ENCODE peak calls at places on chromosome 12, in six cellular contexts. One of them, this sample, is unnamed.

GRCh38 chr12:82694970-82695369 is 8.3 kb downstream of the TMTC2 start:
- DNase-seq in naive thymus-derived CD8-positive, alpha-beta T cell: no peak
- DNase-seq in HS-27A: no peak
- DNase-seq in pancreas: no peak
- DNase-seq in AG09309: peak
- DNase-seq in activated CD8-positive, alpha-beta T cell treated with anti-CD3 and anti-CD28 coated beads for 36 hours: no peak
- DNase-seq in this sample: peak

GRCh38 chr12:108629156-108629555 is 4.5 kb downstream of the SELPLG start:
- DNase-seq in naive thymus-derived CD8-positive, alpha-beta T cell: no peak
- DNase-seq in HS-27A: no peak
- DNase-seq in pancreas: no peak
- DNase-seq in AG09309: no peak
- DNase-seq in activated CD8-positive, alpha-beta T cell treated with anti-CD3 and anti-CD28 coated beads for 36 hours: peak
- DNase-seq in this sample: no peak

GRCh38 chr12:113133036-113133435 is 2.5 kb downstream of the RASAL1 start:
- DNase-seq in naive thymus-derived CD8-positive, alpha-beta T cell: no peak
- DNase-seq in HS-27A: no peak
- DNase-seq in pancreas: peak
- DNase-seq in AG09309: no peak
- DNase-seq in activated CD8-positive, alpha-beta T cell treated with anti-CD3 and anti-CD28 coated beads for 36 hours: no peak
- DNase-seq in this sample: no peak

GRCh38 chr12:82877963-82878362 is 191.3 kb downstream of the TMTC2 start:
- DNase-seq in naive thymus-derived CD8-positive, alpha-beta T cell: no peak
- DNase-seq in HS-27A: no peak
- DNase-seq in pancreas: no peak
- DNase-seq in AG09309: no peak
- DNase-seq in activated CD8-positive, alpha-beta T cell treated with anti-CD3 and anti-CD28 coated beads for 36 hours: no peak
- DNase-seq in this sample: no peak

GRCh38 chr12:7352661-7353060 is 48.8 kb downstream of the ACSM4 start:
- DNase-seq in naive thymus-derived CD8-positive, alpha-beta T cell: no peak
- DNase-seq in HS-27A: no peak
- DNase-seq in pancreas: no peak
- DNase-seq in AG09309: no peak
- DNase-seq in activated CD8-positive, alpha-beta T cell treated with anti-CD3 and anti-CD28 coated beads for 36 hours: no peak
- DNase-seq in this sample: no peak

GRCh38 chr12:4190376-4191063 is 83.0 kb upstream of the CCND2 start:
- DNase-seq in naive thymus-derived CD8-positive, alpha-beta T cell: no peak
- DNase-seq in HS-27A: no peak
- DNase-seq in pancreas: no peak
- DNase-seq in AG09309: no peak
- DNase-seq in activated CD8-positive, alpha-beta T cell treated with anti-CD3 and anti-CD28 coated beads for 36 hours: no peak
- DNase-seq in this sample: no peak

GRCh38 chr12:92928431-92928961 is 599 bp downstream of the EEA1 start:
- DNase-seq in naive thymus-derived CD8-positive, alpha-beta T cell: peak
- DNase-seq in HS-27A: no peak
- DNase-seq in pancreas: peak
- DNase-seq in AG09309: no peak
- DNase-seq in activated CD8-positive, alpha-beta T cell treated with anti-CD3 and anti-CD28 coated beads for 36 hours: peak
- DNase-seq in this sample: no peak

GRCh38 chr12:33669349-33669748 is 229.7 kb upstream of the SYT10 start:
- DNase-seq in naive thymus-derived CD8-positive, alpha-beta T cell: no peak
- DNase-seq in HS-27A: no peak
- DNase-seq in pancreas: no peak
- DNase-seq in AG09309: no peak
- DNase-seq in activated CD8-positive, alpha-beta T cell treated with anti-CD3 and anti-CD28 coated beads for 36 hours: no peak
- DNase-seq in this sample: no peak

GRCh38 chr12:12564911-12565310 is 2.2 kb upstream of the DUSP16 start:
- DNase-seq in naive thymus-derived CD8-positive, alpha-beta T cell: no peak
- DNase-seq in HS-27A: no peak
- DNase-seq in pancreas: no peak
- DNase-seq in AG09309: no peak
- DNase-seq in activated CD8-positive, alpha-beta T cell treated with anti-CD3 and anti-CD28 coated beads for 36 hours: no peak
- DNase-seq in this sample: no peak

GRCh38 chr12:57085999-57086950 is 2.6 kb upstream of the NAB2 start:
- DNase-seq in naive thymus-derived CD8-positive, alpha-beta T cell: peak
- DNase-seq in HS-27A: no peak
- DNase-seq in pancreas: peak
- DNase-seq in AG09309: no peak
- DNase-seq in activated CD8-positive, alpha-beta T cell treated with anti-CD3 and anti-CD28 coated beads for 36 hours: peak
- DNase-seq in this sample: no peak

GRCh38 chr12:94679554-94679953 is 29.2 kb upstream of the TMCC3 start:
- DNase-seq in naive thymus-derived CD8-positive, alpha-beta T cell: no peak
- DNase-seq in HS-27A: no peak
- DNase-seq in pancreas: no peak
- DNase-seq in AG09309: no peak
- DNase-seq in activated CD8-positive, alpha-beta T cell treated with anti-CD3 and anti-CD28 coated beads for 36 hours: no peak
- DNase-seq in this sample: no peak

GRCh38 chr12:42130670-42131402 is 13.8 kb downstream of the GXYLT1 start:
- DNase-seq in naive thymus-derived CD8-positive, alpha-beta T cell: no peak
- DNase-seq in HS-27A: no peak
- DNase-seq in pancreas: no peak
- DNase-seq in AG09309: no peak
- DNase-seq in activated CD8-positive, alpha-beta T cell treated with anti-CD3 and anti-CD28 coated beads for 36 hours: no peak
- DNase-seq in this sample: no peak

GRCh38 chr12:124684496-124684895 is 117.1 kb upstream of the NCOR2 start:
- DNase-seq in naive thymus-derived CD8-positive, alpha-beta T cell: no peak
- DNase-seq in HS-27A: no peak
- DNase-seq in pancreas: no peak
- DNase-seq in AG09309: no peak
- DNase-seq in activated CD8-positive, alpha-beta T cell treated with anti-CD3 and anti-CD28 coated beads for 36 hours: no peak
- DNase-seq in this sample: no peak

GRCh38 chr12:68340404-68341270 is 8.5 kb upstream of the MDM1 start:
- DNase-seq in naive thymus-derived CD8-positive, alpha-beta T cell: no peak
- DNase-seq in HS-27A: no peak
- DNase-seq in pancreas: no peak
- DNase-seq in AG09309: no peak
- DNase-seq in activated CD8-positive, alpha-beta T cell treated with anti-CD3 and anti-CD28 coated beads for 36 hours: no peak
- DNase-seq in this sample: no peak